ENCODE peak calls at places on chromosomes 16 and 17, in four cellular contexts. L, E, P and G are unnamed samples.

GRCh38 chr17:1649116-1649843 is 386 bp downstream of the RILP start:
- DNase-seq in L (peak; percentile 85), P (peak; percentile 78), E (peak; percentile 93), G (peak; percentile 69)

GRCh38 chr16:57566436-57566835 is 24.0 kb downstream of the ADGRG5 start:
- DNase-seq in L (no peak), E (no peak), P (no peak), G (no peak)

GRCh38 chr17:80959330-80960036 is 32.2 kb upstream of the CHMP6 start:
- DNase-seq in P (no peak), L (peak; percentile 88), E (peak; percentile 35), G (no peak)

GRCh38 chr17:36085710-36086268 is 4.2 kb downstream of the CCL3 start:
- DNase-seq in E (no peak), L (no peak), P (no peak), G (no peak)

GRCh38 chr17:65170839-65171238 is 33.7 kb downstream of the RGS9 start:
- DNase-seq in E (peak; percentile 81), L (peak; percentile 30), P (no peak), G (no peak)

GRCh38 chr16:10172848-10173655 is 9.2 kb downstream of the GRIN2A start:
- DNase-seq in L (no peak), P (no peak), E (no peak), G (no peak)

GRCh38 chr16:23081675-23082119 is 67.6 kb downstream of the USP31 start:
- DNase-seq in E (no peak), L (no peak), P (peak; percentile 23), G (no peak)

GRCh38 chr17:29145289-29146058 is 34.7 kb downstream of the MYO18A start:
- DNase-seq in P (peak; percentile 73), L (peak; percentile 61), E (peak; percentile 72), G (peak; percentile 56)

GRCh38 chr16:49311823-49312222 is 30.2 kb upstream of the CBLN1 start:
- DNase-seq in L (no peak), E (no peak), P (no peak), G (no peak)

GRCh38 chr17:699350-699749 is 15.3 kb downstream of the VPS53 start:
- DNase-seq in P (no peak), E (peak; percentile 24), L (no peak), G (no peak)

GRCh38 chr17:57955183-57955952 is at the start of gene CUEDC1:
- DNase-seq in E (peak; percentile 85), P (peak; percentile 76), L (peak; percentile 87), G (no peak)

GRCh38 chr17:75683467-75684041 is 16.4 kb downstream of the SAP30BP start:
- DNase-seq in E (no peak), P (peak; percentile 81), L (no peak), G (peak; percentile 86)
- H3K27ac ChIP-seq in E (no peak overlapping the region), P (peak overlapping the region; percentile 86), L (peak overlapping the region; percentile 81), G (peak overlapping the region; percentile 76)

GRCh38 chr17:31559647-31560501 is 168.4 kb downstream of the RAB11FIP4 start:
- DNase-seq in P (no peak), L (no peak), E (peak; percentile 29), G (peak; percentile 24)

GRCh38 chr17:31564291-31564690 is 172.8 kb downstream of the RAB11FIP4 start:
- DNase-seq in P (no peak), L (no peak), E (no peak), G (no peak)

GRCh38 chr17:31560836-31561235 is 169.4 kb downstream of the RAB11FIP4 start:
- DNase-seq in L (no peak), E (no peak), P (no peak), G (peak; percentile 34)

GRCh38 chr17:31562447-31562846 is 171.0 kb downstream of the RAB11FIP4 start:
- DNase-seq in P (no peak), L (no peak), E (no peak), G (no peak)

DNA sequence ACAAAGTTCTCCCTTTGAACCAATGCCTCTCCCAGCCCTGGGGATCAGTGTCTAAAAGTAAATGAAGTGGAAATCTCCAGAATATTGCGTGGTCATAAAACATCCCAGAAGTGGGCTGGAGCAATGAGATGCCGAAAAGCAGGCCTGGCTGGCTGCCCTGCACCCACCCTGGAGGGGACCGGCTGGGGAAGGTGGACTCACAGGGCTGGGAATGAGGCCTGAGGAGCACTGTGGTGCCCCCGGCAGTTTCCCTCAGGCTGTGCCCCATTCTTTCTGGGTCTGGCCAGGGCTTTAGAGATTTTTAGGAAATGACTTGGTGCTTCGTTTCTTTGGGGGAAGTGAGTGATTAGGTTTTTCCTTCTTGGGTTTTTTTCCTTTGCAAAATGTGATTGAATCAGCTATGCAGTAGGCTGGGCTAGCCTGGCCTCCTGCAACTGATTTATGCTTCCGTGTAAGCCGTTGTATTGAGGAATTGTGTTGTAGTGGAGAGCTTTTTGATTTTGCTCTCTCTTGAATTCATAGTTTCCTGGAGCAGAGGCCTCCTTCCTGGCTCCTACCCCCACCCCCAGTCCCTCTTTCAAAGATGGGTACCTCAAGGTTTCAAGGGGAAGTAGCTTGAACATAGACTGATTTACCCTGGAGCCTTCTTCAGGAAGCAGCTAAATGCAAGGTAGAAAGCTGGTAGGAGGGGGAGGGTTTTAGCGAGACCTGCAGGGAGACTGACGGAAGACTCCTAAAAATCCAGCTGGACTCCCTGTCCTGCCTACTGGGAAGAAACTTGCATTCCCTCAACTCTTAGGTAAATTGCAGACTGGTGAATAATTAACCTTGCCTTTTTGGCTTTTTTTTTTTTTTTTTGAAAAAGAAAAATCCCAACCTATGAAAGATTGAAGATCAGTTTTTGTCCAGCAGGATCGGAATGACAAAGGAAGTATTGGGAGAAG is 170.3 kb downstream of the RAB11FIP4 start:
- DNase-seq in P (no peak), E (no peak), L (no peak), G (peak; percentile 75)
- H3K4me3 ChIP-seq in P (peak overlapping the region; percentile 8), E (no peak overlapping the region), L (peak overlapping the region; percentile 86), G (peak overlapping the region; percentile 70)

GRCh38 chr17:48181653-48182052 is 74.1 kb downstream of the SNX11 start:
- DNase-seq in P (peak; percentile 50), L (no peak), E (no peak), G (no peak)
- TF ChIP-seq CTCF in P (peak; percentile 69), L (peak; percentile 16), E (no peak), G (peak; percentile 66)

GRCh38 chr16:68257906-68258800 is 6.2 kb upstream of the SLC7A6 start:
- DNase-seq in E (no peak), P (no peak), L (peak; percentile 50), G (peak; percentile 96)
- H3K27ac ChIP-seq in E (no peak overlapping the region), P (peak overlapping the region; percentile 63), L (peak overlapping the region; percentile 93), G (peak overlapping the region; percentile 73)

DNA sequence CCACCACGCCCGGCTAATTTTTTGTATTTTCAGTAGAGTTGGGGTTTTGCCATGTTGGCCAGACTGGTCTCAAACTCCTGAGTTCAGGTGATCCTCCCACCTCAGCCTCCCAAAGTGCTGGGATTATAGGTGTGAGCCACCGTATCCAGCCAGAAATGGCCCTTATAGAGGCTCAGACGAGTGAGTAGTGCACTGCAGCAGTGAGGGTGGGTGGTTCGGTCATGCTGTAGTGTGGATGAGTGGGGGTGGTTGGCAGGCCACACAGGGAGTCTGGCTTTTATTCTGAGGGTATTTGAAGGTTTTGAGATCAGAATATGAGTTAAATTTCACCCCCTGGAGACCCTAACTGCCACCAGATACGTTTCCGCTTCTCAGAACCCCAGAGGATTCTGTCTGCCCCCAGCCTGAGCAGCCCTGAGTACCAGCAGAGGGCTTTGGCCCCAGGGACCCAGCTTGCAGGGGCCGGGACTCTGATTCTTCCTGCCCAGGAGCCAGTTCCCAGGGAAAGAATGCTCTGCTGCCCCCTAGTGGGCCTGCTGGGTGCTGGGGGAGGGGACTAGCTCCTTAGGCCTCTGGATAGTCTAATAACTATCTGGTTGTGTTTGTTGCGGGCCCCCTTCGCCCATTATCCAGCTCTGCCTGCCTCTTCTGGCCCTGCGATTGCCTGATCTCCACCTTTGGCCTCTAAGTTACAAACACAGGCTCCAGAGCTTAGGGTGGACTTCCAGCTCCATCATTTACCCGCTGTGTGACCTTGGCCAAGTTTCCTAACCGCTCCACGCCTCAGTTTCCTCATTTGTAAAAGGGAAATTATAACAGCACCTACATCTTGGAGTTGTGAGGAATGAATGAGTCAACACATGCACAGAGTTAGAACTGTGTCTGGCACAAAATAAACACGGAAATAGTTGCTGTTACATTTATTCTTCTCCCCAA is 2.0 kb downstream of the ZNF771 start:
- DNase-seq in L (peak; percentile 90), P (peak; percentile 88), E (peak; percentile 92), G (peak; percentile 95)
- H3K4me3 ChIP-seq in L (peak overlapping the region; percentile 18), P (no peak overlapping the region), E (no peak overlapping the region), G (no peak overlapping the region)

GRCh38 chr17:42521036-42521435 is 15.0 kb upstream of the NAGLU start:
- DNase-seq in L (no peak), P (no peak), E (no peak), G (no peak)

GRCh38 chr17:42520540-42520951 is 15.5 kb upstream of the NAGLU start:
- DNase-seq in E (no peak), L (no peak), P (no peak), G (no peak)

GRCh38 chr17:42518755-42519545 is 17.1 kb upstream of the NAGLU start:
- DNase-seq in L (peak; percentile 63), E (peak; percentile 35), P (no peak), G (peak; percentile 89)

GRCh38 chr17:42518046-42518754 is 17.8 kb upstream of the NAGLU start:
- DNase-seq in L (peak; percentile 70), E (peak; percentile 78), P (peak; percentile 94), G (peak; percentile 94)

DNA sequence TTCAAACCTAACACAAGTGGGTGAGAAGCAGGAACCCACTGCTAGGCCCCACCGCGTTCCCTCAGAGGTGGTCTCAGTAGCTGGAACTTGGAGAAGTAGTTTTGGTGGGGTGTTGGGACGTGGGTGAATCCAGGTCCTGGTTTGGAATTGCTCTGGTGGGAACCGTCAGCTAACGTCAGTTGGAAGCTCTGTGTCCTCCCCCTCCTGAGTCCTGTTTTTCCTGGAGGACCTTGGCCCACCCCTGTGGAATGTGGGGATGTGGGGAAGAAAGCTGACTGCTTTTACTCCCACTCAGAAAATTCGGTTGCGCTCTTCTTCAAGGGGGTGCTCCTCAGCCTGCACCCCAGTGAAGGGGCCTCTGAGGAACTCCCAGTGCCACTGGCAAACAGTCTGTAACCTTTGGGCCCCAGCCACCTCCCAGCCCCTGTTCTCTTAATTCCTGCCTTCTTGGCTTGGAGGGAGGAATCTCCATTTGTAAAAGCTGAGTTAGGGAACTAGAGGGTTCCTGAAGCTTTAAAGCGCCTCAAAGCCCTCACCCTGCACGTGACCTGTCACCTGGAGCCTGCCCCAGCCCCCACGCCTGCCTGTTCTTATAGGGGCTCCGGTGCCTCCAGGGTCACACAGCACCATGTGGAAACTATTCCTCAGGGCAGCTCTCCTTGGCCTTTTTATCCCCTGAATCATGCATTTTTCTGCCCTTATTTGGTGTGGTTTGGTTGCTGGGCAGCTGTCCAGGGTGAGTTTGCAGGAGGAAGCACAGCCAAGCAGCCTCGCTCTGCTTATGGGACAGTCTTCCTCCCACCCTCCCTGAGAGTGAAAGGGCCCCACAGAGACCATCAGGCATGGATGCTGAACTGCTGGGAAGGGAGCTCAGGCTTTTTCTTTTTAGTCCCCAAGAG is 16.2 kb upstream of the NAGLU start:
- DNase-seq in E (peak; percentile 80), P (peak; percentile 96), L (peak; percentile 90), G (peak; percentile 95)
- TF ChIP-seq CTCF in E (no peak), P (no peak), L (no peak), G (no peak)

GRCh38 chr16:19527161-19527560 is 3.4 kb downstream of the CCP110 start:
- DNase-seq in L (no peak), P (no peak), E (no peak), G (no peak)

GRCh38 chr16:19528666-19529065 is 4.9 kb downstream of the CCP110 start:
- DNase-seq in E (no peak), P (no peak), L (no peak), G (no peak)

DNA sequence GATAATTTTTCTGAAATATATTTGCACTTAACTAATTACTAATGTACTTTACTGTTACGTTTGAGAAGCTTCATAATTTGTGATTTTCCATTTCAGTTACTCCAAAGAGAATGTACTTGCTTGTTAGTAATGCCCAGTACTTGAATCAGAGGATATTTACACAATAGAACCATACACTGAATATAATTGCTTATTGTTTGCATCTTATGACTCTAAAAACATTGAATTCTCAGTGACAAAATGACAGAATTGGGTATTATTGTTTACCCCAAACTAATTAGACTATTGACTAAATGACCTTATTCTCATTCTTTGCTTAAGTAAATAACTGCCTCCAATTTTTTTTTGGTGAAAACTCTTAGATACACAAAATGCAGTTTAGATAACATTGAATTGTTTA is 8.9 kb downstream of the CCP110 start:
- DNase-seq in L (no peak), P (no peak), E (no peak), G (no peak)
- H3K27ac ChIP-seq in L (no peak overlapping the region), P (no peak overlapping the region), E (no peak overlapping the region), G (no peak overlapping the region)